ENCODE peak calls at places on chromosomes 1 and 21, in seven cellular contexts. One of them, this sample, is unnamed.

GRCh38 chr1:240387036-240387435 is 224.9 kb downstream of the GREM2 start:
- DNase-seq in GM12865: no peak
- DNase-seq in LHCN-M2: no peak
- DNase-seq in activated CD4-positive, CD25-positive, alpha-beta regulatory T cell: no peak
- DNase-seq in H54: no peak
- DNase-seq in activated CD8-positive, alpha-beta memory T cell treated with anti-CD3 and anti-CD28 coated beads, Interleukin-2, amount 50 U/mL, for 4 hours: no peak
- DNase-seq in T-helper 9 cell: no peak
- DNase-seq in this sample: no peak

GRCh38 chr1:234962340-234962989 is 166.2 kb downstream of the TOMM20 start:
- DNase-seq in GM12865: peak
- DNase-seq in LHCN-M2: peak
- DNase-seq in activated CD4-positive, CD25-positive, alpha-beta regulatory T cell: no peak
- DNase-seq in H54: peak
- DNase-seq in activated CD8-positive, alpha-beta memory T cell treated with anti-CD3 and anti-CD28 coated beads, Interleukin-2, amount 50 U/mL, for 4 hours: no peak
- DNase-seq in T-helper 9 cell: no peak
- DNase-seq in this sample: peak

GRCh38 chr1:31376374-31377134 is 3.7 kb upstream of the FABP3 start:
- DNase-seq in GM12865: no peak
- DNase-seq in LHCN-M2: peak
- DNase-seq in activated CD4-positive, CD25-positive, alpha-beta regulatory T cell: no peak
- DNase-seq in H54: peak
- DNase-seq in activated CD8-positive, alpha-beta memory T cell treated with anti-CD3 and anti-CD28 coated beads, Interleukin-2, amount 50 U/mL, for 4 hours: no peak
- DNase-seq in T-helper 9 cell: no peak
- DNase-seq in this sample: no peak

GRCh38 chr1:96579639-96580038 is 141.9 kb upstream of the PTBP2 start:
- DNase-seq in GM12865: no peak
- DNase-seq in LHCN-M2: peak
- DNase-seq in activated CD4-positive, CD25-positive, alpha-beta regulatory T cell: no peak
- DNase-seq in H54: no peak
- DNase-seq in activated CD8-positive, alpha-beta memory T cell treated with anti-CD3 and anti-CD28 coated beads, Interleukin-2, amount 50 U/mL, for 4 hours: no peak
- DNase-seq in T-helper 9 cell: no peak
- DNase-seq in this sample: peak

GRCh38 chr1:23594927-23595353 is 35.6 kb upstream of the ID3 start:
- DNase-seq in GM12865: peak
- DNase-seq in LHCN-M2: no peak
- DNase-seq in activated CD4-positive, CD25-positive, alpha-beta regulatory T cell: no peak
- DNase-seq in H54: no peak
- DNase-seq in activated CD8-positive, alpha-beta memory T cell treated with anti-CD3 and anti-CD28 coated beads, Interleukin-2, amount 50 U/mL, for 4 hours: no peak
- DNase-seq in T-helper 9 cell: no peak
- DNase-seq in this sample: no peak

GRCh38 chr1:21304488-21304887 is 14.2 kb upstream of the ECE1 start:
- DNase-seq in GM12865: no peak
- DNase-seq in LHCN-M2: peak
- DNase-seq in activated CD4-positive, CD25-positive, alpha-beta regulatory T cell: no peak
- DNase-seq in H54: no peak
- DNase-seq in activated CD8-positive, alpha-beta memory T cell treated with anti-CD3 and anti-CD28 coated beads, Interleukin-2, amount 50 U/mL, for 4 hours: no peak
- DNase-seq in T-helper 9 cell: no peak
- DNase-seq in this sample: no peak

GRCh38 chr1:29497395-29498125 is 261.2 kb downstream of the PTPRU start:
- DNase-seq in GM12865: no peak
- DNase-seq in LHCN-M2: no peak
- DNase-seq in activated CD4-positive, CD25-positive, alpha-beta regulatory T cell: no peak
- DNase-seq in H54: no peak
- DNase-seq in activated CD8-positive, alpha-beta memory T cell treated with anti-CD3 and anti-CD28 coated beads, Interleukin-2, amount 50 U/mL, for 4 hours: no peak
- DNase-seq in T-helper 9 cell: no peak
- DNase-seq in this sample: no peak

GRCh38 chr1:63772201-63772600 is 1.6 kb upstream of the ROR1 start:
- DNase-seq in GM12865: no peak
- DNase-seq in LHCN-M2: no peak
- DNase-seq in activated CD4-positive, CD25-positive, alpha-beta regulatory T cell: no peak
- DNase-seq in H54: no peak
- DNase-seq in activated CD8-positive, alpha-beta memory T cell treated with anti-CD3 and anti-CD28 coated beads, Interleukin-2, amount 50 U/mL, for 4 hours: no peak
- DNase-seq in T-helper 9 cell: no peak
- DNase-seq in this sample: no peak

GRCh38 chr1:234980224-234980656 is 148.4 kb downstream of the TOMM20 start:
- DNase-seq in GM12865: peak
- DNase-seq in LHCN-M2: no peak
- DNase-seq in activated CD4-positive, CD25-positive, alpha-beta regulatory T cell: no peak
- DNase-seq in H54: no peak
- DNase-seq in activated CD8-positive, alpha-beta memory T cell treated with anti-CD3 and anti-CD28 coated beads, Interleukin-2, amount 50 U/mL, for 4 hours: no peak
- DNase-seq in T-helper 9 cell: no peak
- DNase-seq in this sample: no peak

GRCh38 chr1:29310616-29311180 is 74.4 kb downstream of the PTPRU start:
- DNase-seq in GM12865: no peak
- DNase-seq in LHCN-M2: no peak
- DNase-seq in activated CD4-positive, CD25-positive, alpha-beta regulatory T cell: no peak
- DNase-seq in H54: no peak
- DNase-seq in activated CD8-positive, alpha-beta memory T cell treated with anti-CD3 and anti-CD28 coated beads, Interleukin-2, amount 50 U/mL, for 4 hours: no peak
- DNase-seq in T-helper 9 cell: no peak
- DNase-seq in this sample: no peak

GRCh38 chr1:115469703-115470476 is 131.8 kb upstream of the NGF start:
- DNase-seq in GM12865: peak
- DNase-seq in LHCN-M2: peak
- DNase-seq in activated CD4-positive, CD25-positive, alpha-beta regulatory T cell: no peak
- DNase-seq in H54: peak
- DNase-seq in activated CD8-positive, alpha-beta memory T cell treated with anti-CD3 and anti-CD28 coated beads, Interleukin-2, amount 50 U/mL, for 4 hours: peak
- DNase-seq in T-helper 9 cell: peak
- DNase-seq in this sample: peak

GRCh38 chr1:97417661-97418060 is 503.2 kb downstream of the DPYD start:
- DNase-seq in GM12865: no peak
- DNase-seq in LHCN-M2: no peak
- DNase-seq in activated CD4-positive, CD25-positive, alpha-beta regulatory T cell: no peak
- DNase-seq in H54: no peak
- DNase-seq in activated CD8-positive, alpha-beta memory T cell treated with anti-CD3 and anti-CD28 coated beads, Interleukin-2, amount 50 U/mL, for 4 hours: no peak
- DNase-seq in T-helper 9 cell: no peak
- DNase-seq in this sample: no peak

GRCh38 chr21:32538147-32538792 is 47.1 kb downstream of the TCP10L start:
- DNase-seq in GM12865: no peak
- DNase-seq in LHCN-M2: no peak
- DNase-seq in activated CD4-positive, CD25-positive, alpha-beta regulatory T cell: no peak
- DNase-seq in H54: no peak
- DNase-seq in activated CD8-positive, alpha-beta memory T cell treated with anti-CD3 and anti-CD28 coated beads, Interleukin-2, amount 50 U/mL, for 4 hours: peak
- DNase-seq in T-helper 9 cell: no peak
- DNase-seq in this sample: no peak

GRCh38 chr1:103900005-103900404 is 150.3 kb downstream of the AMY1C start:
- DNase-seq in GM12865: no peak
- DNase-seq in LHCN-M2: no peak
- DNase-seq in activated CD4-positive, CD25-positive, alpha-beta regulatory T cell: no peak
- DNase-seq in H54: no peak
- DNase-seq in activated CD8-positive, alpha-beta memory T cell treated with anti-CD3 and anti-CD28 coated beads, Interleukin-2, amount 50 U/mL, for 4 hours: no peak
- DNase-seq in T-helper 9 cell: no peak
- DNase-seq in this sample: peak

GRCh38 chr1:87744763-87745162 is 416.1 kb downstream of the LMO4 start:
- DNase-seq in GM12865: no peak
- DNase-seq in LHCN-M2: no peak
- DNase-seq in activated CD4-positive, CD25-positive, alpha-beta regulatory T cell: no peak
- DNase-seq in H54: no peak
- DNase-seq in activated CD8-positive, alpha-beta memory T cell treated with anti-CD3 and anti-CD28 coated beads, Interleukin-2, amount 50 U/mL, for 4 hours: no peak
- DNase-seq in T-helper 9 cell: no peak
- DNase-seq in this sample: no peak

GRCh38 chr1:153771841-153772593 is 3.2 kb upstream of the SLC27A3 start:
- DNase-seq in GM12865: peak
- DNase-seq in LHCN-M2: no peak
- DNase-seq in activated CD4-positive, CD25-positive, alpha-beta regulatory T cell: no peak
- DNase-seq in H54: no peak
- DNase-seq in activated CD8-positive, alpha-beta memory T cell treated with anti-CD3 and anti-CD28 coated beads, Interleukin-2, amount 50 U/mL, for 4 hours: no peak
- DNase-seq in T-helper 9 cell: no peak
- DNase-seq in this sample: no peak

GRCh38 chr1:110494522-110495406 is 24.2 kb downstream of the KCNA10 start:
- DNase-seq in GM12865: no peak
- DNase-seq in LHCN-M2: no peak
- DNase-seq in activated CD4-positive, CD25-positive, alpha-beta regulatory T cell: no peak
- DNase-seq in H54: no peak
- DNase-seq in activated CD8-positive, alpha-beta memory T cell treated with anti-CD3 and anti-CD28 coated beads, Interleukin-2, amount 50 U/mL, for 4 hours: no peak
- DNase-seq in T-helper 9 cell: no peak
- DNase-seq in this sample: no peak

GRCh38 chr1:23742670-23743286 is 493 bp upstream of the ELOA start:
- DNase-seq in GM12865: no peak
- DNase-seq in LHCN-M2: no peak
- DNase-seq in activated CD4-positive, CD25-positive, alpha-beta regulatory T cell: no peak
- DNase-seq in H54: no peak
- DNase-seq in activated CD8-positive, alpha-beta memory T cell treated with anti-CD3 and anti-CD28 coated beads, Interleukin-2, amount 50 U/mL, for 4 hours: no peak
- DNase-seq in T-helper 9 cell: no peak
- DNase-seq in this sample: peak

GRCh38 chr1:54280652-54281051 is 80.7 kb downstream of the MRPL37 start:
- DNase-seq in GM12865: no peak
- DNase-seq in LHCN-M2: peak
- DNase-seq in activated CD4-positive, CD25-positive, alpha-beta regulatory T cell: no peak
- DNase-seq in H54: no peak
- DNase-seq in activated CD8-positive, alpha-beta memory T cell treated with anti-CD3 and anti-CD28 coated beads, Interleukin-2, amount 50 U/mL, for 4 hours: no peak
- DNase-seq in T-helper 9 cell: no peak
- DNase-seq in this sample: no peak

GRCh38 chr1:121566346-121566745 is 381.6 kb downstream of the SRGAP2C start:
- DNase-seq in GM12865: no peak
- DNase-seq in LHCN-M2: no peak
- DNase-seq in activated CD4-positive, CD25-positive, alpha-beta regulatory T cell: no peak
- DNase-seq in H54: no peak
- DNase-seq in activated CD8-positive, alpha-beta memory T cell treated with anti-CD3 and anti-CD28 coated beads, Interleukin-2, amount 50 U/mL, for 4 hours: no peak
- DNase-seq in T-helper 9 cell: no peak
- DNase-seq in this sample: no peak

GRCh38 chr21:35587841-35588390 is 472.4 kb downstream of the SETD4 start:
- DNase-seq in GM12865: no peak
- DNase-seq in LHCN-M2: no peak
- DNase-seq in activated CD4-positive, CD25-positive, alpha-beta regulatory T cell: no peak
- DNase-seq in H54: no peak
- DNase-seq in activated CD8-positive, alpha-beta memory T cell treated with anti-CD3 and anti-CD28 coated beads, Interleukin-2, amount 50 U/mL, for 4 hours: no peak
- DNase-seq in T-helper 9 cell: no peak
- DNase-seq in this sample: no peak

GRCh38 chr1:167701510-167701909 is 20.3 kb upstream of the MPZL1 start:
- DNase-seq in GM12865: no peak
- DNase-seq in LHCN-M2: no peak
- DNase-seq in activated CD4-positive, CD25-positive, alpha-beta regulatory T cell: no peak
- DNase-seq in H54: no peak
- DNase-seq in activated CD8-positive, alpha-beta memory T cell treated with anti-CD3 and anti-CD28 coated beads, Interleukin-2, amount 50 U/mL, for 4 hours: no peak
- DNase-seq in T-helper 9 cell: no peak
- DNase-seq in this sample: no peak

GRCh38 chr21:14603202-14603601 is 57.1 kb upstream of the SAMSN1 start:
- DNase-seq in GM12865: no peak
- DNase-seq in LHCN-M2: peak
- DNase-seq in activated CD4-positive, CD25-positive, alpha-beta regulatory T cell: no peak
- DNase-seq in H54: peak
- DNase-seq in activated CD8-positive, alpha-beta memory T cell treated with anti-CD3 and anti-CD28 coated beads, Interleukin-2, amount 50 U/mL, for 4 hours: no peak
- DNase-seq in T-helper 9 cell: no peak
- DNase-seq in this sample: peak

GRCh38 chr21:29145837-29146453 is 15.5 kb downstream of the MAP3K7CL start:
- DNase-seq in GM12865: no peak
- DNase-seq in LHCN-M2: peak
- DNase-seq in activated CD4-positive, CD25-positive, alpha-beta regulatory T cell: no peak
- DNase-seq in H54: no peak
- DNase-seq in activated CD8-positive, alpha-beta memory T cell treated with anti-CD3 and anti-CD28 coated beads, Interleukin-2, amount 50 U/mL, for 4 hours: no peak
- DNase-seq in T-helper 9 cell: no peak
- DNase-seq in this sample: no peak

GRCh38 chr21:42097860-42098259 is 26.7 kb downstream of the UMODL1 start:
- DNase-seq in GM12865: no peak
- DNase-seq in LHCN-M2: peak
- DNase-seq in activated CD4-positive, CD25-positive, alpha-beta regulatory T cell: no peak
- DNase-seq in H54: peak
- DNase-seq in activated CD8-positive, alpha-beta memory T cell treated with anti-CD3 and anti-CD28 coated beads, Interleukin-2, amount 50 U/mL, for 4 hours: no peak
- DNase-seq in T-helper 9 cell: no peak
- DNase-seq in this sample: peak